ENCODE peak calls at places on chromosomes 2 and 18, in ten cellular contexts. V is sigmoid colon, W is gastrocnemius medialis, H is tibial nerve, U is trophoblast cell, B is thyroid gland, E is brain microvascular endothelial cell, I is body of pancreas, X is fibroblast of lung, O is left ventricle myocardium inferior. N is an unnamed sample.

GRCh38 chr2:194004590-194005206 is 1652.3 kb upstream of the SLC39A10 start:
- DNase-seq in B (no peak), W (no peak), H (no peak), U (no peak), X (peak), V (no peak), I (no peak), E (no peak), O (no peak), N (no peak)

GRCh38 chr2:24579053-24579803 is 88.2 kb downstream of the NCOA1 start:
- DNase-seq in U (no peak), V (no peak), E (no peak), W (no peak), I (no peak), H (no peak), O (no peak), B (no peak), X (no peak), N (no peak)

GRCh38 chr18:79940126-79940813 is 11.2 kb downstream of the SLC66A2 start:
- DNase-seq in H (no peak), X (no peak), U (no peak), I (no peak), O (no peak), B (no peak), E (no peak), W (peak), V (peak), N (peak)

GRCh38 chr2:108813732-108814131 is 27.2 kb downstream of the CCDC138 start:
- DNase-seq in W (no peak), I (no peak), V (no peak), O (no peak), H (no peak), B (no peak), X (no peak), E (no peak), U (no peak), N (no peak)

GRCh38 chr2:118431188-118431562 is 342.9 kb downstream of the INSIG2 start:
- DNase-seq in V (no peak), E (no peak), B (no peak), W (no peak), U (no peak), X (no peak), H (no peak), I (no peak), O (no peak), N (no peak)

GRCh38 chr18:23231340-23232021 is 96.2 kb downstream of the CABLES1 start:
- DNase-seq in O (peak), V (peak), H (peak), U (peak), W (peak), X (peak), E (peak), I (peak), B (peak), N (no peak)

GRCh38 chr2:218621007-218621406 is 13.3 kb downstream of the PLCD4 start:
- DNase-seq in I (no peak), W (peak), U (no peak), X (no peak), V (no peak), H (no peak), E (no peak), O (no peak), B (no peak), N (no peak)

GRCh38 chr2:45790157-45790723 is 138.8 kb downstream of the PRKCE start:
- DNase-seq in I (no peak), H (no peak), X (no peak), B (no peak), E (no peak), U (no peak), W (no peak), O (no peak), V (peak), N (no peak)

GRCh38 chr18:5884375-5884774 is 10.9 kb downstream of the TMEM200C start:
- DNase-seq in H (no peak), U (no peak), O (no peak), W (no peak), B (no peak), X (no peak), I (no peak), E (no peak), V (no peak), N (no peak)

GRCh38 chr18:3520230-3521085 is 70.5 kb downstream of the TGIF1 start:
- DNase-seq in U (no peak), V (no peak), W (no peak), H (no peak), B (no peak), X (no peak), I (no peak), E (no peak), O (no peak), N (no peak)

GRCh38 chr2:172740871-172741270 is 5.2 kb downstream of the RAPGEF4 start:
- DNase-seq in E (no peak), I (no peak), H (no peak), U (no peak), X (no peak), B (no peak), W (no peak), O (no peak), V (no peak), N (no peak)
- H3K4me3 ChIP-seq in E (no peak), I (no peak), H (no peak), U (no peak), X (no peak), B (no peak), W (no peak), O (no peak), V (no peak), N (no peak)

GRCh38 chr2:48417843-48418838 is 111.8 kb upstream of the STON1 start:
- DNase-seq in V (no peak), X (no peak), I (no peak), B (no peak), O (no peak), W (no peak), H (no peak), E (no peak), U (peak), N (no peak)

GRCh38 chr2:48419884-48420511 is 110.0 kb upstream of the STON1 start:
- DNase-seq in V (no peak), U (peak), X (no peak), O (peak), W (no peak), B (no peak), E (no peak), I (no peak), H (no peak), N (no peak)

GRCh38 chr2:48423376-48423775 is 106.6 kb upstream of the STON1 start:
- DNase-seq in X (peak), U (peak), V (no peak), B (no peak), I (no peak), W (no peak), H (no peak), O (no peak), E (peak), N (no peak)

GRCh38 chr2:48424356-48424755 is 105.6 kb upstream of the STON1 start:
- DNase-seq in W (no peak), I (no peak), E (no peak), B (no peak), V (no peak), X (no peak), O (no peak), H (no peak), U (peak), N (no peak)

DNA sequence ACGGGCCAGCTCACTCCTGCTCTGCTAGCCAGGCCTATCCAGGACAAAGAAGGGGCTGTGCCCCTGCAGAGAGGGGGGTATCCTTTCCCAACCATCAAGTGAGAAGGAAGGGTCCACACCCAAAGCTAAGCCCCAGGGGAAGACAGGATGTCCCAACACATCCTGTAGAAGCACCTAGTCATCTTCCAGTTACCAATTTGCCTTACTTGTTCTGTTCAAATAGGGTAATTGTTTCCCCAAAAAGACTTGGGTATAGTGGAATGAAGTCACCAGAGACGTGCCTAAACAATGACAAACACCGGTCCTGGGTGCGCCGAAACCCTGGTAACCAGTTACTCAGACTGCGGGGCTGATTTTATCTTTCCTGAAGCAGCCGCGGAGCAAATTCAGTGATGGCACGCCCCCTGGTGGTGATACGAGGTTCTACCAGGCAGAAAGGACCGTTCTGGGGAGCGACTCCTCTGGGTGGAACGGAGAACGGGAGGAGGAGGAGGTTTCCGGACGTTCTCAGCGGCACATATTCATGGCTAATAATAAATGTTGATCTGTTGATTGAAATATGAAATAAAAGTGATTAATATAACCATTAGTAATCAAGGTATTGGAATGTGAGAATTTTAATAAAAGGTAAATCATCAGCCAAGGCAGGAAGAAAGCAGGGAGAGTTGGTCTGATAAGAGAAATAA is 109.3 kb upstream of the STON1 start:
- DNase-seq in H (peak), X (peak), B (peak), O (peak), W (peak), U (peak), V (peak), E (peak), I (peak), N (peak)
- H3K27ac ChIP-seq in H (no peak), X (peak), B (no peak), O (peak), W (no peak), U (peak), V (no peak), E (peak), I (no peak), N (no peak)

DNA sequence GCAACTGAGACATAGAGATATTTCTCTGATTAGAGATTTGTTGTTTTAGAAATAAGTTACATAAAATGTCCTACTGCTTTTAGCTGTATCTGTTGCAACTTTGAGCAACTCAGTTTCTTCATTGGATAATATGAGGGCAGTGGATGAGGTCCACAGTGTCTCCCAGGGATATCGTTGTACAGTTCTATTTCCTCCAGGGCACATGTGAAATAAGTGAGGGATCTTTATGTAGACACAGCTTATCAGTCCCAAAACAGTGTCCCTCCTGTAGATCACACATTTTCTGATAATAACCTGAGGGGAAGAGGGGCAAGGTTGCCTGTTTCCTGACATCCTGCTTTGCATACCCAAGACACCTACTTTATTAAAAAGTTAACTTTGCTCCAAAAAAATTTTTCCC is 1231.2 kb upstream of the ZEB2 start:
- DNase-seq in U (no peak), I (no peak), H (no peak), O (no peak), V (no peak), B (no peak), E (no peak), W (no peak), X (peak), N (no peak)
- H3K4me3 ChIP-seq in U (no peak), I (no peak), H (no peak), O (no peak), V (no peak), B (no peak), E (no peak), W (no peak), X (no peak), N (no peak)

GRCh38 chr2:12453731-12454130 is 263.0 kb upstream of the TRIB2 start:
- DNase-seq in B (no peak), I (no peak), E (no peak), U (no peak), V (no peak), H (no peak), W (no peak), O (no peak), X (no peak), N (no peak)
- H3K27ac ChIP-seq in B (no peak), I (no peak), E (no peak), U (no peak), V (no peak), H (no peak), W (no peak), O (no peak), X (no peak), N (no peak)

GRCh38 chr18:12059334-12060181 is 34.1 kb upstream of the ANKRD62 start:
- DNase-seq in E (no peak), O (no peak), B (no peak), W (no peak), V (no peak), X (no peak), U (no peak), H (no peak), I (no peak), N (no peak)
- H3K4me3 ChIP-seq in E (no peak), O (no peak), B (no peak), W (no peak), V (no peak), X (no peak), U (peak), H (no peak), I (no peak), N (no peak)

GRCh38 chr2:120231974-120232635 is 8.9 kb upstream of the TMEM185B start:
- DNase-seq in U (no peak), E (no peak), O (no peak), V (peak), I (no peak), W (peak), H (no peak), X (peak), B (peak), N (no peak)
- H3K27ac ChIP-seq in U (no peak), E (no peak), O (peak), V (peak), I (peak), W (peak), H (no peak), X (peak), B (peak), N (peak)

GRCh38 chr2:3778841-3779505 is 75.6 kb downstream of the DCDC2C start:
- DNase-seq in E (no peak), U (no peak), W (no peak), V (no peak), X (no peak), I (no peak), O (no peak), H (no peak), B (no peak), N (no peak)

GRCh38 chr2:3779650-3780049 is 76.3 kb downstream of the DCDC2C start:
- DNase-seq in O (no peak), I (no peak), H (no peak), V (no peak), X (no peak), B (no peak), U (no peak), E (no peak), W (no peak), N (no peak)

GRCh38 chr2:3778016-3778415 is 74.6 kb downstream of the DCDC2C start:
- DNase-seq in U (no peak), I (no peak), E (no peak), O (no peak), H (no peak), B (no peak), V (no peak), X (no peak), W (no peak), N (no peak)

GRCh38 chr2:3784731-3785130 is 81.4 kb downstream of the DCDC2C start:
- DNase-seq in X (no peak), H (no peak), E (peak), W (no peak), U (no peak), I (no peak), V (no peak), O (no peak), B (no peak), N (no peak)

GRCh38 chr2:3780477-3781402 is 77.4 kb downstream of the DCDC2C start:
- DNase-seq in V (no peak), B (peak), E (peak), U (peak), W (no peak), X (peak), O (peak), H (peak), I (peak), N (peak)
- H3K4me3 ChIP-seq in V (peak), B (no peak), E (no peak), U (no peak), W (no peak), X (no peak), O (peak), H (no peak), I (no peak), N (no peak)

GRCh38 chr2:223764796-223765195 is 72.6 kb downstream of the AP1S3 start:
- DNase-seq in X (no peak), W (no peak), I (no peak), O (no peak), B (no peak), H (no peak), E (no peak), V (no peak), U (no peak), N (no peak)
- H3K27ac ChIP-seq in X (no peak), W (no peak), I (no peak), O (no peak), B (peak), H (no peak), E (no peak), V (no peak), U (no peak), N (no peak)

GRCh38 chr2:144547512-144547911 is 27.6 kb upstream of the ZEB2 start:
- DNase-seq in U (no peak), E (no peak), B (no peak), I (no peak), O (no peak), V (no peak), W (no peak), X (peak), H (no peak), N (no peak)
- H3K4me3 ChIP-seq in U (no peak), E (no peak), B (no peak), I (no peak), O (no peak), V (no peak), W (no peak), X (no peak), H (peak), N (no peak)

N was measured in upper lobe of right lung.